ENCODE peak calls at places on chromosome 11, in five cellular contexts. R is pons; D is stimulated activated naive CD8-positive, alpha-beta T cell treated with anti-CD3 and anti-CD28 coated beads, Interleukin-15, Interleukin-2, amounts not matched to agents 100 U/mL and 50 U/mL, for 24 hours; W is heart right ventricle; Q is CD8-positive, alpha-beta memory T cell. U is an unnamed sample.

GRCh38 chr11:73141031-73141308 is 1.1 kb downstream of the FCHSD2 start:
- DNase-seq in R (no peak), Q (no peak), W (no peak), D (no peak), U (no peak)

GRCh38 chr11:2777871-2778629 is 78.3 kb upstream of the KCNQ1OT1 start:
- DNase-seq in R (peak; percentile 10), W (peak; percentile 8), Q (no peak), D (no peak), U (peak; percentile 24)

GRCh38 chr11:64856382-64857227 is 12.2 kb upstream of the CDC42BPG start:
- DNase-seq in W (no peak), Q (peak; percentile 56), D (peak; percentile 83), R (no peak), U (peak; percentile 90)

GRCh38 chr11:74755395-74755995 is 6.8 kb downstream of the RNF169 start:
- DNase-seq in W (no peak), D (no peak), Q (no peak), R (no peak), U (no peak)

GRCh38 chr11:101974255-101974654 is 57.9 kb upstream of the ANGPTL5 start:
- DNase-seq in W (no peak), D (no peak), Q (no peak), R (no peak), U (no peak)

GRCh38 chr11:119990306-119991021 is 147.4 kb downstream of the TRIM29 start:
- DNase-seq in W (peak; percentile 50), R (peak; percentile 97), D (no peak), Q (no peak), U (no peak)

GRCh38 chr11:62665075-62665629 is at the start of the genes C11orf98 and CSKMT:
- DNase-seq in Q (peak; percentile 93), R (peak; percentile 92), D (peak; percentile 97), W (peak; percentile 95), U (peak; percentile 89)

GRCh38 chr11:130407978-130408377 is 20.4 kb downstream of the ADAMTS8 start:
- DNase-seq in D (no peak), W (peak; percentile 59), Q (no peak), R (no peak), U (no peak)

GRCh38 chr11:65478411-65479183 is 20.2 kb upstream of the MALAT1 start:
- DNase-seq in W (peak; percentile 72), D (no peak), R (no peak), Q (no peak), U (no peak)

GRCh38 chr11:86809561-86809960 is 9.2 kb downstream of the PRSS23 start:
- DNase-seq in R (peak; percentile 85), D (no peak), Q (no peak), W (no peak), U (no peak)

GRCh38 chr11:74744277-74744676 is 4.4 kb upstream of the RNF169 start:
- DNase-seq in R (no peak), W (no peak), D (no peak), Q (no peak), U (no peak)

GRCh38 chr11:9731256-9731655 is 67.4 kb downstream of the SWAP70 start:
- DNase-seq in R (no peak), Q (no peak), D (no peak), W (no peak), U (no peak)

GRCh38 chr11:77147668-77148321 is 19.7 kb downstream of the MYO7A start:
- DNase-seq in D (peak; percentile 52), R (no peak), Q (peak; percentile 36), W (no peak), U (no peak)

GRCh38 chr11:131463162-131463561 is 92.7 kb downstream of the NTM start:
- DNase-seq in D (no peak), R (no peak), Q (no peak), W (no peak), U (no peak)

GRCh38 chr11:96388891-96389603 is 665 bp downstream of the CCDC82 start:
- DNase-seq in D (no peak), R (peak; percentile 38), W (no peak), Q (no peak), U (no peak)

U was measured in BE2C.